ENCODE peak calls at places on chromosomes 12 and 14, in four cellular contexts. U is cardiac muscle cell, P is AG04450, K is uterus. T is an unnamed sample.

GRCh38 chr12:49827351-49828099 is 688 bp downstream of the NCKAP5L start:
- DNase-seq in U (peak; percentile 87), P (no peak), K (peak; percentile 70), T (peak; percentile 58)

GRCh38 chr14:31261859-31262739 is 54.5 kb upstream of the HECTD1 start:
- DNase-seq in U (no peak), P (no peak), K (peak; percentile 29), T (peak; percentile 29)

GRCh38 chr12:55818140-55818728 is 393 bp downstream of the ORMDL2 start:
- DNase-seq in U (no peak), P (no peak), K (no peak), T (no peak)

GRCh38 chr12:1607940-1608782 is 13.8 kb upstream of the FBXL14 start:
- DNase-seq in U (no peak), P (no peak), K (no peak), T (no peak)

GRCh38 chr14:64958201-64958600 is 13.9 kb downstream of the RAB15 start:
- DNase-seq in U (no peak), P (no peak), K (no peak), T (no peak)

GRCh38 chr12:57755454-57756372 is 810 bp downstream of the MARCHF9 start:
- DNase-seq in U (peak; percentile 60), P (no peak), K (no peak), T (peak; percentile 63)

GRCh38 chr12:124898200-124898950 is 16.1 kb downstream of the UBC start:
- DNase-seq in U (peak; percentile 49), P (no peak), K (no peak), T (peak; percentile 82)

GRCh38 chr14:88793259-88793625 is 489 bp upstream of the EML5 start:
- DNase-seq in U (no peak), P (no peak), K (no peak), T (no peak)

GRCh38 chr12:116497051-116497529 is 62.1 kb upstream of the MAP1LC3B2 start:
- DNase-seq in U (no peak), P (no peak), K (no peak), T (no peak)

GRCh38 chr14:104586832-104587620 is 7.5 kb downstream of the C14orf180 start:
- DNase-seq in U (no peak), P (no peak), K (no peak), T (no peak)

GRCh38 chr12:110791589-110791988 is 48.9 kb upstream of the PPP1CC start:
- DNase-seq in U (no peak), P (no peak), K (no peak), T (peak; percentile 48)

GRCh38 chr12:107990325-107990724 is 138.8 kb upstream of the WSCD2 start:
- DNase-seq in U (peak; percentile 62), P (no peak), K (peak; percentile 28), T (peak; percentile 61)

GRCh38 chr12:22631863-22632463 is 7.0 kb downstream of the ETNK1 start:
- DNase-seq in U (peak; percentile 10), P (no peak), K (no peak), T (no peak)

GRCh38 chr14:84375235-84375634 is 1154.7 kb upstream of the FLRT2 start:
- DNase-seq in U (no peak), P (no peak), K (no peak), T (no peak)

GRCh38 chr14:24310666-24311604 is at the start of gene LTB4R:
- DNase-seq in U (no peak), P (no peak), K (peak; percentile 73), T (no peak)

GRCh38 chr12:15152864-15153263 is 68.4 kb downstream of the RERG start:
- DNase-seq in U (no peak), P (no peak), K (no peak), T (no peak)

GRCh38 chr12:15151141-15152091 is 69.8 kb downstream of the RERG start:
- DNase-seq in U (peak; percentile 46), P (no peak), K (no peak), T (peak; percentile 49)

GRCh38 chr12:15154108-15154507 is 67.1 kb downstream of the RERG start:
- DNase-seq in U (no peak), P (no peak), K (no peak), T (no peak)

GRCh38 chr12:15155271-15155670 is 65.9 kb downstream of the RERG start:
- DNase-seq in U (no peak), P (no peak), K (no peak), T (no peak)

GRCh38 chr12:15152456-15152855 is 68.8 kb downstream of the RERG start:
- DNase-seq in U (no peak), P (no peak), K (no peak), T (no peak)
- TF ChIP-seq CTCF in U (peak; percentile 28), P (peak; percentile 26), K (peak; percentile 20), T (no peak)

GRCh38 chr12:89861086-89861485 is 152.4 kb upstream of the ATP2B1 start:
- DNase-seq in U (peak; percentile 32), P (no peak), K (no peak), T (no peak)

GRCh38 chr12:89857652-89858274 is 149.1 kb upstream of the ATP2B1 start:
- DNase-seq in U (no peak), P (no peak), K (no peak), T (no peak)

GRCh38 chr12:89862511-89863331 is 154.1 kb upstream of the ATP2B1 start:
- DNase-seq in U (no peak), P (no peak), K (no peak), T (no peak)

GRCh38 chr12:89858718-89859117 is 150.1 kb upstream of the ATP2B1 start:
- DNase-seq in U (no peak), P (no peak), K (no peak), T (no peak)

GRCh38 chr12:89859513-89860220 is 151.0 kb upstream of the ATP2B1 start:
- DNase-seq in U (no peak), P (no peak), K (no peak), T (peak; percentile 15)
- TF ChIP-seq CTCF in U (no peak), P (no peak), K (no peak), T (no peak)

DNA sequence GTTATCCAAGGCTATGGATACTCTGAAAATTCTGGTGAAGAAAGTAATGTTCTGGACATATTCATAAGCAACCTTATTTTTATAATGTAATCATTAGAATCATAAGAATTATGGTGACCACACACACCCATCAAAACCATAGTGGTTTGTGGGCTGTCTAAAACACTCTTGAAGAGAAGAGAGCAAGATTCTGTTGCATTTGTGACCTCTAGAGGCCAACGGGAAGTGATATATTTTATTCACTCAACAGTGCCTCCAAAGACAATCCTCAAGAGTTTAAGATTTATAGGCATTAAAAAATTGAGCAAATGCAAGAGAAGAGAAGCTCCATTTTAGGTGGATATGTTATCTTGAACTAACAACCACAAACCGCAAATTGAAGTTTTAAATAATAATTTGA is 68.5 kb upstream of the LGR5 start:
- DNase-seq in U (no peak), P (no peak), K (no peak), T (peak; percentile 6)
- TF ChIP-seq CTCF in U (peak; percentile 23), P (no peak), K (no peak), T (peak; percentile 16)

GRCh38 chr12:95073698-95074520 is 491 bp upstream of the NR2C1 start:
- DNase-seq in U (no peak), P (no peak), K (no peak), T (no peak)
- TF ChIP-seq CTCF in U (peak; percentile 78), P (peak; percentile 87), K (peak; percentile 91), T (peak; percentile 75)

GRCh38 chr14:59195898-59196297 is 7.4 kb downstream of the DAAM1 start:
- DNase-seq in U (no peak), P (no peak), K (no peak), T (no peak)
- TF ChIP-seq CTCF in U (no peak), P (no peak), K (no peak), T (no peak)

T was measured in Calu3.